ENCODE peak calls at places on chromosomes 2 and 18, in eight cellular contexts. S is PC-9; Z is fibroblast of the aortic adventitia; C is cardiac fibroblast; R is CD4-positive, alpha-beta T cell; N is epithelial cell of proximal tubule; J is uterus; Q is kidney epithelial cell. F is an unnamed sample.

GRCh38 chr18:36187138-36187825 is at the start of gene MOCOS:
- DNase-seq in J (peak), Z (peak), Q (peak), C (peak), S (peak), R (peak), N (no peak), F (no peak)

GRCh38 chr2:98637401-98638144 is 29.2 kb downstream of the UNC50 start:
- DNase-seq in Q (no peak), C (no peak), Z (no peak), N (no peak), R (no peak), J (no peak), S (no peak), F (no peak)

GRCh38 chr2:172906401-172906811 is 169.2 kb upstream of the MAP3K20 start:
- DNase-seq in C (peak), S (no peak), Z (no peak), R (no peak), J (no peak), Q (no peak), N (no peak), F (no peak)

GRCh38 chr2:218293715-218294429 is 1.6 kb upstream of the TMBIM1 start:
- DNase-seq in J (no peak), R (no peak), Z (no peak), N (no peak), Q (no peak), C (no peak), S (no peak), F (no peak)

GRCh38 chr18:57768557-57769326 is 34.4 kb downstream of the ATP8B1 start:
- DNase-seq in C (peak), N (no peak), Z (peak), R (no peak), Q (no peak), S (no peak), J (no peak), F (no peak)

GRCh38 chr2:59786684-59787083 is 766.8 kb downstream of the BCL11A start:
- DNase-seq in C (no peak), J (no peak), N (no peak), S (no peak), Z (no peak), Q (no peak), R (no peak), F (no peak)

GRCh38 chr2:10007440-10007839 is 35.9 kb upstream of the KLF11 start:
- DNase-seq in C (no peak), Q (no peak), R (no peak), S (no peak), Z (peak), N (no peak), J (no peak), F (no peak)

GRCh38 chr2:238326801-238327365 is 6.6 kb downstream of the TRAF3IP1 start:
- DNase-seq in J (no peak), Z (no peak), N (no peak), R (no peak), Q (no peak), C (no peak), S (no peak), F (no peak)

GRCh38 chr2:31188141-31188540 is 29.2 kb downstream of the CAPN14 start:
- DNase-seq in J (no peak), S (no peak), Q (no peak), R (no peak), N (no peak), Z (no peak), C (no peak), F (no peak)

GRCh38 chr2:113888641-113889470 is 1.0 kb upstream of the ACTR3 start:
- DNase-seq in Q (no peak), J (no peak), C (no peak), S (no peak), N (no peak), Z (no peak), R (no peak), F (no peak)

GRCh38 chr2:235453605-235454151 is 40.2 kb upstream of the AGAP1 start:
- DNase-seq in Z (no peak), N (no peak), Q (no peak), J (no peak), R (no peak), S (no peak), C (no peak), F (no peak)

GRCh38 chr2:52335727-52336126 is 1303.8 kb upstream of the NRXN1 start:
- DNase-seq in S (no peak), R (no peak), J (no peak), N (no peak), Z (no peak), C (no peak), Q (no peak), F (no peak)

GRCh38 chr18:51516478-51517038 is 319.1 kb upstream of the MEX3C start:
- DNase-seq in C (no peak), S (no peak), J (no peak), Z (no peak), Q (no peak), N (no peak), R (no peak), F (no peak)

GRCh38 chr2:241722896-241723454 is 11.5 kb upstream of the D2HGDH start:
- DNase-seq in C (no peak), S (no peak), R (no peak), Z (no peak), Q (no peak), J (no peak), N (no peak), F (no peak)

GRCh38 chr18:74389161-74389927 is 67.8 kb downstream of the DIPK1C start:
- DNase-seq in Z (no peak), J (no peak), R (no peak), C (no peak), N (no peak), S (no peak), Q (no peak), F (no peak)

GRCh38 chr2:126796931-126797621 is 101.6 kb upstream of the TEX51 start:
- DNase-seq in R (no peak), C (no peak), J (no peak), Q (no peak), N (no peak), Z (no peak), S (no peak), F (no peak)

GRCh38 chr2:21220930-21221329 is 97.2 kb downstream of the TDRD15 start:
- DNase-seq in N (peak), Z (no peak), S (no peak), C (no peak), Q (peak), J (no peak), R (no peak), F (peak)

GRCh38 chr18:395481-396250 is 104.8 kb downstream of the COLEC12 start:
- DNase-seq in J (peak), S (no peak), N (no peak), R (no peak), Q (no peak), C (peak), Z (peak), F (no peak)

GRCh38 chr2:145408980-145409379 is 889.1 kb upstream of the ZEB2 start:
- DNase-seq in C (no peak), S (no peak), R (no peak), Z (no peak), Q (no peak), N (no peak), J (no peak), F (no peak)

GRCh38 chr2:111708478-111708877 is 175.5 kb downstream of the ANAPC1 start:
- DNase-seq in R (no peak), J (no peak), N (no peak), Z (no peak), S (no peak), C (no peak), Q (no peak), F (no peak)

GRCh38 chr2:191933307-191934105 is 86.6 kb upstream of the CAVIN2 start:
- DNase-seq in J (no peak), Z (no peak), C (no peak), S (no peak), N (no peak), Q (peak), R (no peak), F (no peak)

GRCh38 chr2:236236559-236237450 is 27.4 kb downstream of the ASB18 start:
- DNase-seq in N (no peak), Q (no peak), R (no peak), C (no peak), S (no peak), Z (no peak), J (no peak), F (no peak)

GRCh38 chr2:26978061-26978596 is 7.7 kb downstream of the MAPRE3 start:
- DNase-seq in Q (no peak), S (peak), Z (peak), C (no peak), R (no peak), N (no peak), J (no peak), F (peak)

GRCh38 chr2:122186761-122187222 is 431.3 kb downstream of the TSN start:
- DNase-seq in R (no peak), S (no peak), C (peak), Z (no peak), Q (no peak), N (no peak), J (no peak), F (no peak)

GRCh38 chr2:11697103-11697871 is 27.3 kb upstream of the NTSR2 start:
- DNase-seq in C (peak), J (peak), S (peak), Q (peak), Z (peak), R (no peak), N (peak), F (no peak)

GRCh38 chr2:207092803-207093202 is 72.9 kb downstream of the KLF7 start:
- DNase-seq in S (no peak), C (peak), N (no peak), Z (no peak), Q (no peak), J (no peak), R (no peak), F (no peak)

GRCh38 chr2:158600155-158600802 is 143.5 kb downstream of the PKP4 start:
- DNase-seq in C (peak), N (peak), Q (peak), Z (peak), J (no peak), S (peak), R (no peak), F (peak)

GRCh38 chr18:79791141-79791972 is 6.4 kb upstream of the KCNG2 start:
- DNase-seq in Q (peak), C (peak), S (peak), N (peak), R (no peak), Z (peak), J (no peak), F (no peak)

GRCh38 chr2:30301551-30301950 is 70.2 kb downstream of the LBH start:
- DNase-seq in S (no peak), N (peak), Q (no peak), C (no peak), R (no peak), J (no peak), Z (no peak), F (no peak)

GRCh38 chr2:152349416-152349815 is 14.4 kb downstream of the FMNL2 start:
- DNase-seq in J (no peak), N (no peak), R (no peak), Q (no peak), S (no peak), C (no peak), Z (no peak), F (no peak)

GRCh38 chr2:68722712-68723111 is 11.9 kb upstream of the ARHGAP25 start:
- DNase-seq in N (no peak), Q (no peak), R (no peak), S (no peak), Z (no peak), J (no peak), C (no peak), F (no peak)

GRCh38 chr2:69493268-69493667 is 56.0 kb upstream of the NFU1 start:
- DNase-seq in N (no peak), Q (no peak), J (no peak), R (no peak), S (no peak), Z (no peak), C (no peak), F (no peak)

GRCh38 chr2:82694431-82694830 is 1764.6 kb downstream of the SUCLG1 start:
- DNase-seq in C (peak), N (no peak), R (no peak), Q (no peak), Z (no peak), S (no peak), J (no peak), F (no peak)

GRCh38 chr2:7953184-7953583 is 728.7 kb upstream of the ID2 start:
- DNase-seq in N (no peak), Z (no peak), Q (no peak), J (no peak), R (no peak), C (no peak), S (no peak), F (no peak)

GRCh38 chr2:158315803-158316413 is 140.6 kb downstream of the CCDC148 start:
- DNase-seq in Z (no peak), C (no peak), R (no peak), J (no peak), N (no peak), Q (no peak), S (no peak), F (no peak)

GRCh38 chr2:113854970-113855740 is 34.7 kb upstream of the ACTR3 start:
- DNase-seq in J (no peak), Q (no peak), N (no peak), C (no peak), S (no peak), R (no peak), Z (no peak), F (no peak)

GRCh38 chr2:233448220-233448559 is 93.9 kb downstream of the DGKD start:
- DNase-seq in J (peak), C (peak), N (no peak), R (no peak), Q (no peak), Z (no peak), S (peak), F (no peak)
- TF ChIP-seq CTCF in J (no peak), C (peak), N (peak), R (no peak), Q (peak), Z (peak), S (peak), F (peak)

DNA sequence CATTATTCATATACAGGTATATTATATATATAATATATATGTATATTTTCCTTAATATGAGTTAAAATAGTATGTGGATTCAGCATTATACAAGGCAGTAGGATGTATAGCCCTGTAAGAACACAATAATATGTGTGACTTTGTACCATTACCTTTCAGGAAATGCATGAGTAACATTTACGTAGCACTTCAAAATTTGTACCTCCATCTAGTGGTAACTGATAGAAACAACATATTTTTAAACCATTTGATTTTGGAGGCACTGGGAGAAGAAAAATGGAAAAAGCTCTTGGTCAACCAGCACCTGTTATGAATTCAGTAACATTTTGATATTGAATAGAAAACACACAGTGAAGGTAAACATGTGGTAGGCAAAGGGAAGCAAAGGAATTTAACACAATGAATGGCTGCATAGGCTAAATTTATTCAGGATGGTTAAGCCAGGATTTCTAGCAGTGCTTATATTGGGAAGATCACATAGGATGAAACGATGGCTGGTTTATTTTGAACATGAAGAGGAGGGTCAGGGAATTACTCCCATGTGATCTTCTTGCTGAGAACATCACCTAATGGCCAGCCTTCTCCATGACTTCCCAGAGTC is 565.5 kb downstream of the CCDC85A start:
- DNase-seq in Z (peak), N (no peak), R (no peak), C (peak), S (no peak), J (no peak), Q (peak), F (peak)
- TF ChIP-seq CTCF in Z (peak), N (peak), R (no peak), C (peak), S (peak), J (peak), Q (peak), F (peak)

GRCh38 chr2:188319845-188320244 is 28.2 kb downstream of the GULP1 start:
- DNase-seq in C (no peak), S (no peak), Q (no peak), Z (no peak), J (no peak), N (no peak), R (no peak), F (no peak)
- TF ChIP-seq CTCF in C (no peak), S (no peak), Q (no peak), Z (no peak), J (no peak), N (peak), R (no peak), F (no peak)

GRCh38 chr18:45024357-45025107 is 343.8 kb downstream of the SETBP1 start:
- DNase-seq in Z (no peak), S (no peak), Q (no peak), J (no peak), R (no peak), C (no peak), N (no peak), F (no peak)
- TF ChIP-seq CTCF in Z (no peak), S (no peak), Q (no peak), J (no peak), R (no peak), C (no peak), N (no peak), F (no peak)

GRCh38 chr18:34864836-34865497 is 154.9 kb downstream of the DTNA start:
- DNase-seq in Z (no peak), R (no peak), Q (no peak), S (no peak), J (no peak), N (no peak), C (no peak), F (no peak)

GRCh38 chr18:34866310-34866709 is 156.2 kb downstream of the DTNA start:
- DNase-seq in C (no peak), R (no peak), Z (no peak), J (no peak), N (no peak), S (no peak), Q (no peak), F (no peak)

GRCh38 chr18:34866739-34867138 is 156.6 kb downstream of the DTNA start:
- DNase-seq in S (no peak), J (no peak), C (peak), Z (peak), Q (no peak), R (no peak), N (no peak), F (no peak)

GRCh38 chr18:34870916-34871315 is 160.8 kb downstream of the DTNA start:
- DNase-seq in Z (no peak), Q (no peak), C (no peak), R (no peak), N (no peak), S (no peak), J (no peak), F (no peak)

GRCh38 chr18:34867520-34867919 is 157.4 kb downstream of the DTNA start:
- DNase-seq in C (peak), S (no peak), J (peak), R (no peak), N (no peak), Z (peak), Q (no peak), F (no peak)
- TF ChIP-seq CTCF in C (peak), S (no peak), J (no peak), R (no peak), N (peak), Z (peak), Q (peak), F (peak)

GRCh38 chr2:168687314-168687713 is 115.1 kb upstream of the NOSTRIN start:
- DNase-seq in Q (no peak), Z (peak), R (peak), J (no peak), S (no peak), C (peak), N (no peak), F (no peak)
- TF ChIP-seq CTCF in Q (no peak), Z (no peak), R (no peak), J (peak), S (peak), C (peak), N (peak), F (no peak)

DNA sequence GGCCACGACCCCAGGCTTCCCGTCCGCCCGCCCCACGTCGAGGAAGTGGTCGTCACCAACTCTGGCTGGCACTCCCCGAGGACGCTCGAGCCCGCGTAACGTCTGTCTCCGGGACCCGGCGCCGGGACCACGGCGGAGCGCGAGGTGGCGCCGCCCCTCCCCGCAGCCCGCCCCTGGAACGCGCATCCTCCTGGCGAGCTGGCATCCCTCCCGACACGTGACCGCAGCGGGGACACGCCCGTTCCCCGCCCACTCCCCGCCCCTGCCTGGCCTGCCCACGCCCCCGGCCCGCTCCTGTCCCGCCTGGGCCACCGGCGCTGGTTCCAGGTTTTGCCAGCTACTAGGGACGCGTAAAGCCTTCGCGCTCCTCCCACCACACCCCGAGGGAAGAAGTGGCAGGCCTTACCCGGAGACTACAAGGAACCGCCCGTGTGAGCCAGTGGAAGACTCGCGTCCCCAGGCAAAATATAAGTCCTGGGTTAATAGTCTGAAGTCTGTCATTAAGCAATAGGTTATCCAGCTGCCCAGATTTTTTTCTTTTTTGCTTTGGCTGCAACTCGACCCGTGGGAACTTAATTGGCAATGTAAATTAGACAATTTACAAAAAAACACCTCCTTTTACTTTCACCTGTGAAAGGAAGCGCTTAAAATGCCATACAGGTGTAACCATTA is at the start of gene OSBPL1A:
- DNase-seq in C (peak), S (peak), J (peak), Q (peak), N (peak), Z (peak), R (peak), F (peak)
- TF ChIP-seq CTCF in C (no peak), S (no peak), J (no peak), Q (no peak), N (no peak), Z (no peak), R (no peak), F (no peak)

DNA sequence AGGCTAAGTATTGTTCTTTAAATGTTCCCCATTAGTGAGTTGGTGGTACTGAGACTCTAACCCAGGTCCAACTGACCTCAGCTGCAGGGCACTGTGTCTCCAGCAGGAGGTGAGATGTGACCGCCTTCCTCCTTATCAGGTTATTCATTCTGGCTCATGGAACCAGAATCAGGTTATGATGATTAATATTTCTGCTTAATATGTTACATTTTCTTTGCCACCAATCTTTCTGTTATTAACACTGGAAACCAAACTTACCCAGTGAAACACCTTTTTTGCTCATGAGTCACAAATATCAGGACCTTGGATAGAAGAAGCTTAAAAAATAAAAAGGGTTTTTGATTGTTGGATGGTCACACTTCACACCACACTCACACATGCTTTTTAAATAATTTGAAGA is 85.4 kb downstream of the DPP4 start:
- DNase-seq in N (no peak), R (no peak), Q (no peak), C (no peak), Z (no peak), S (no peak), J (no peak), F (no peak)
- TF ChIP-seq CTCF in N (peak), R (no peak), Q (peak), C (peak), Z (peak), S (no peak), J (no peak), F (peak)

GRCh38 chr2:233353101-233353768 is 1.1 kb upstream of the DGKD start:
- DNase-seq in Z (no peak), S (peak), J (no peak), C (no peak), Q (no peak), N (no peak), R (no peak), F (no peak)

GRCh38 chr2:233352141-233352842 is 2.0 kb upstream of the DGKD start:
- DNase-seq in R (no peak), Z (no peak), S (no peak), J (no peak), N (no peak), C (no peak), Q (no peak), F (no peak)

GRCh38 chr2:233349005-233349998 is 5.0 kb upstream of the DGKD start:
- DNase-seq in C (peak), Z (no peak), Q (no peak), J (peak), N (no peak), S (no peak), R (no peak), F (no peak)

GRCh38 chr2:233351423-233351822 is 2.9 kb upstream of the DGKD start:
- DNase-seq in J (no peak), N (no peak), C (no peak), S (no peak), Q (no peak), R (no peak), Z (peak), F (no peak)

GRCh38 chr2:233350708-233351107 is 3.6 kb upstream of the DGKD start:
- DNase-seq in N (peak), S (peak), Z (peak), J (peak), C (peak), Q (peak), R (peak), F (peak)
- TF ChIP-seq CTCF in N (peak), S (peak), Z (peak), J (no peak), C (peak), Q (no peak), R (no peak), F (peak)

F was measured in keratinocyte.